ENCODE peak calls at places on chromosomes 4 and X, in six cellular contexts. E is NCI-H1417, F is cortex of kidney, G is anterior cingulate cortex, S is endodermal cell, L is cardiac fibroblast. P is an unnamed sample.

GRCh38 chr4:40887690-40888089 is 137.9 kb downstream of the NSUN7 start:
- DNase-seq in E (no peak), F (no peak), G (peak), S (no peak), L (peak), P (peak)

GRCh38 chr4:94856030-94856429 is 98.3 kb downstream of the BMPR1B start:
- DNase-seq in E (no peak), F (no peak), G (no peak), S (no peak), L (no peak), P (no peak)

GRCh38 chrX:154467556-154467955 is 9.5 kb downstream of the PLXNA3 start:
- DNase-seq in E (no peak), F (no peak), G (no peak), S (no peak), L (no peak), P (no peak)

GRCh38 chr4:15186149-15186548 is 183.9 kb downstream of the CPEB2 start:
- DNase-seq in E (no peak), F (no peak), G (no peak), S (no peak), L (peak), P (no peak)

GRCh38 chrX:124239911-124240310 is 92.5 kb upstream of the TEX13D start:
- DNase-seq in E (no peak), F (no peak), G (no peak), S (no peak), L (no peak), P (no peak)

GRCh38 chr4:176563591-176563990 is 229.1 kb downstream of the VEGFC start:
- DNase-seq in E (peak), F (no peak), G (no peak), S (no peak), L (peak), P (no peak)

GRCh38 chrX:20857746-20858145 is 516.5 kb upstream of the CNKSR2 start:
- DNase-seq in E (no peak), F (no peak), G (peak), S (no peak), L (peak), P (peak)

GRCh38 chrX:13747836-13748235 is 13.3 kb downstream of the OFD1 start:
- DNase-seq in E (peak), F (no peak), G (no peak), S (peak), L (no peak), P (no peak)

GRCh38 chr4:165813606-165814005 is 59.4 kb upstream of the TLL1 start:
- DNase-seq in E (no peak), F (no peak), G (no peak), S (no peak), L (no peak), P (no peak)

GRCh38 chr4:183635737-183636136 is 23.2 kb downstream of the RWDD4 start:
- DNase-seq in E (no peak), F (no peak), G (no peak), S (no peak), L (no peak), P (no peak)

P was measured in substantia nigra.